ENCODE peak calls at places on chromosome 18, in eight cellular contexts. D is neural crest cell; Q is CD8-positive, alpha-beta T cell; F is activated T-cell treated with anti-CD3 and anti-CD28 coated beads for 1 hour; C is SW480; I is progenitor cell of endocrine pancreas; P is lung microvascular endothelial cell; E is GM13977. O is an unnamed sample.

GRCh38 chr18:55396979-55397378 is 191.0 kb downstream of the TCF4 start:
- DNase-seq in C (no peak), Q (no peak), P (no peak), D (no peak), I (no peak), E (no peak), F (no peak), O (no peak)

GRCh38 chr18:78727877-78728276 is 251.7 kb upstream of the SALL3 start:
- DNase-seq in P (no peak), F (no peak), D (no peak), E (no peak), C (no peak), Q (no peak), I (no peak), O (no peak)

GRCh38 chr18:22280453-22280750 is 111.0 kb downstream of the GATA6 start:
- DNase-seq in D (no peak), C (no peak), P (no peak), I (no peak), E (no peak), F (no peak), Q (no peak), O (no peak)

GRCh38 chr18:13273800-13274199 is 55.2 kb downstream of the LDLRAD4 start:
- DNase-seq in C (no peak), Q (peak; percentile 41), F (no peak), P (no peak), I (no peak), E (no peak), D (no peak), O (no peak)

GRCh38 chr18:22504665-22505064 is 87.0 kb upstream of the CTAGE1 start:
- DNase-seq in P (peak; percentile 43), E (no peak), F (no peak), I (no peak), D (no peak), Q (no peak), C (no peak), O (peak; percentile 91)

GRCh38 chr18:286515-287310 is 18.9 kb upstream of the THOC1 start:
- DNase-seq in E (no peak), C (peak; percentile 33), Q (no peak), D (no peak), F (no peak), P (peak; percentile 62), I (no peak), O (peak; percentile 37)

GRCh38 chr18:27704721-27705361 is 472.1 kb downstream of the CDH2 start:
- DNase-seq in Q (no peak), F (no peak), D (no peak), P (no peak), C (no peak), E (no peak), I (no peak), O (no peak)

GRCh38 chr18:75183524-75183923 is 25.4 kb downstream of the PTGR3 start:
- DNase-seq in E (no peak), F (no peak), P (no peak), D (no peak), Q (no peak), I (no peak), C (no peak), O (peak; percentile 61)

GRCh38 chr18:46421973-46422551 is 235.0 kb downstream of the LOXHD1 start:
- DNase-seq in Q (no peak), P (no peak), I (no peak), C (no peak), F (no peak), D (no peak), E (no peak), O (no peak)

O was measured in M059J.